ENCODE peak calls at places on chromosomes 7 and 10, in ten cellular contexts. J is CD8-positive, alpha-beta T cell; G is cardiac muscle cell; V is neural progenitor cell; X is transverse colon; A is ovary; C is PC-3; O is heart left ventricle; I is colonic mucosa; R is aorta. Q is an unnamed sample. For H3K4me1, the result is how much of the 10 kb centered on the place peaks cover.

GRCh38 chr10:21406595-21407218 is 118.8 kb downstream of the SKIDA1 start:
- DNase-seq in V (no peak), I (no peak), R (no peak), G (peak), X (no peak), J (no peak), A (no peak), O (no peak), C (no peak), Q (no peak)

GRCh38 chr10:92103376-92104084 is 180.0 kb downstream of the BTAF1 start:
- DNase-seq in G (no peak), I (no peak), J (no peak), R (no peak), O (no peak), V (no peak), A (no peak), X (no peak), C (peak), Q (no peak)

GRCh38 chr10:89233033-89233432 is 18.5 kb downstream of the LIPA start:
- DNase-seq in J (no peak), A (no peak), I (no peak), V (no peak), C (no peak), O (no peak), R (no peak), X (no peak), G (no peak), Q (no peak)

GRCh38 chr7:676246-676971 is 50.1 kb upstream of the DNAAF5 start:
- DNase-seq in X (no peak), V (no peak), G (no peak), O (no peak), J (no peak), I (no peak), R (peak), C (no peak), A (no peak), Q (no peak)

GRCh38 chr7:134919240-134919641 is 67.1 kb upstream of the AGBL3 start:
- DNase-seq in A (no peak), X (no peak), G (no peak), C (peak), V (no peak), R (no peak), I (no peak), J (no peak), O (no peak), Q (no peak)

GRCh38 chr7:155705656-155706360 is 61.3 kb downstream of the RBM33 start:
- DNase-seq in J (no peak), G (no peak), V (no peak), X (no peak), I (no peak), R (no peak), O (no peak), C (no peak), A (no peak), Q (no peak)

GRCh38 chr7:115038158-115038557 is 116.3 kb downstream of the MDFIC start:
- DNase-seq in O (no peak), J (no peak), C (peak), I (no peak), R (no peak), X (no peak), A (no peak), V (no peak), G (no peak), Q (no peak)

GRCh38 chr10:103440416-103440815 is 11.8 kb downstream of the CALHM2 start:
- DNase-seq in C (no peak), A (no peak), V (no peak), O (no peak), X (no peak), G (no peak), J (no peak), R (no peak), I (no peak), Q (no peak)

GRCh38 chr10:106175760-106176377 is 988.6 kb downstream of the SORCS1 start:
- DNase-seq in X (no peak), C (peak), G (peak), A (no peak), I (no peak), R (no peak), V (no peak), O (no peak), J (no peak), Q (no peak)

GRCh38 chr10:3068968-3069737 is 1.8 kb downstream of the PFKP start:
- DNase-seq in O (no peak), J (no peak), R (peak), G (peak), C (no peak), I (peak), V (peak), A (peak), X (peak), Q (no peak)

GRCh38 chr10:113712024-113712423 is 32.3 kb downstream of the CASP7 start:
- DNase-seq in R (no peak), X (no peak), V (no peak), J (no peak), C (no peak), A (no peak), O (no peak), I (no peak), G (no peak), Q (no peak)

GRCh38 chr7:94394399-94395140 is at the start of gene COL1A2:
- DNase-seq in I (peak), V (peak), C (peak), O (peak), A (peak), R (peak), X (peak), G (peak), J (no peak), Q (peak)

GRCh38 chr7:101390901-101391301 is 28.2 kb downstream of the COL26A1 start:
- DNase-seq in X (peak), A (no peak), R (no peak), O (peak), C (no peak), I (no peak), J (peak), V (peak), G (peak), Q (peak)

GRCh38 chr10:76341740-76342139 is 910.3 kb downstream of the LRMDA start:
- DNase-seq in R (no peak), A (no peak), J (no peak), O (no peak), I (no peak), X (no peak), G (no peak), V (no peak), C (no peak), Q (no peak)

GRCh38 chr7:17530741-17531417 is 232.4 kb downstream of the AHR start:
- DNase-seq in O (no peak), I (no peak), A (no peak), C (peak), X (no peak), R (no peak), V (peak), J (no peak), G (peak), Q (no peak)

GRCh38 chr10:74167443-74167842 is 16.4 kb downstream of the ADK start:
- DNase-seq in R (no peak), V (no peak), A (no peak), I (no peak), G (no peak), X (no peak), J (no peak), C (no peak), O (no peak), Q (no peak)

GRCh38 chr7:30815016-30815854 is 44.0 kb downstream of the MINDY4 start:
- DNase-seq in J (no peak), C (peak), I (peak), A (no peak), X (no peak), G (peak), V (no peak), R (peak), O (no peak), Q (peak)

GRCh38 chr7:125480762-125481161 is 551.1 kb upstream of the POT1 start:
- DNase-seq in O (no peak), J (no peak), G (no peak), I (no peak), R (no peak), A (no peak), V (no peak), C (no peak), X (no peak), Q (no peak)

GRCh38 chr10:22613011-22613410 is 101.4 kb downstream of the PIP4K2A start:
- DNase-seq in V (no peak), C (no peak), O (no peak), X (no peak), A (no peak), I (no peak), R (no peak), J (no peak), G (no peak), Q (no peak)

GRCh38 chr10:22611425-22612111 is 102.8 kb downstream of the PIP4K2A start:
- DNase-seq in O (no peak), V (no peak), G (no peak), I (no peak), A (no peak), J (peak), R (no peak), X (peak), C (no peak), Q (no peak)

GRCh38 chr10:22609719-22610118 is 104.7 kb downstream of the PIP4K2A start:
- DNase-seq in O (no peak), J (no peak), G (no peak), V (no peak), R (no peak), X (no peak), C (no peak), A (no peak), I (no peak), Q (no peak)

GRCh38 chr10:22610595-22610994 is 103.8 kb downstream of the PIP4K2A start:
- DNase-seq in C (no peak), R (no peak), V (no peak), I (no peak), J (no peak), X (no peak), G (no peak), O (no peak), A (no peak), Q (no peak)

GRCh38 chr10:22612316-22612715 is 102.1 kb downstream of the PIP4K2A start:
- DNase-seq in I (no peak), R (no peak), G (no peak), J (no peak), C (no peak), A (no peak), V (no peak), O (no peak), X (no peak), Q (no peak)
- H3K4me1 ChIP-seq in I (under half), R (under half), G (under half), J (half or more), C (under half), A (under half), V (under half), O (under half), X (under half), Q (under half)

GRCh38 chr7:132351858-132352539 is 224.3 kb downstream of the PLXNA4 start:
- DNase-seq in C (no peak), X (no peak), I (no peak), A (peak), R (peak), V (peak), J (no peak), G (peak), O (no peak), Q (no peak)
- H3K27ac ChIP-seq in C (no peak), X (no peak), I (no peak), A (no peak), R (peak), V (no peak), J (no peak), G (no peak), O (no peak), Q (no peak)

DNA sequence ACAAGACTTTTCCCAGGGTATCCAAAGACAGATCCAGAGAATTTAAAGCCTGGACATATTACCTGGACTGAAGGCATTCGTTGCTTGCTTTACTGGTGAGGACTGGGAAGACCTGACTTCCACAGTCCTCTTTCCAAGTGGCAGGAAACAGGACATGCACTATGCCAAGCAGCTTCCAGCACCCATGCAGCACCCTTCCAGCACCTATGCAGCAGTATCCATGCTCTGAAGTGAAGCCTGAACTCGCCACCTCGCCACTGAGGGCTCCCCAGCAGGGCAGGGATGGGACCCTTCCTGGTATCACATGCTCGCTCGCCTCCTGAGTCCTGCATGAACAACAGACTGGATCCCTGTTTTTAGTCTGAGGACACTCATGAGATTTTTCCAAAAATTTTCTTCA is 189.9 kb upstream of the KLF14 start:
- DNase-seq in C (no peak), A (no peak), I (no peak), X (no peak), R (no peak), V (no peak), G (no peak), J (no peak), O (no peak), Q (no peak)
- H3K4me1 ChIP-seq in C (under half), A (under half), I (under half), X (under half), R (under half), V (under half), G (under half), J (under half), O (under half), Q (half or more)

GRCh38 chr7:77684030-77684429 is 12.2 kb upstream of the RSBN1L start:
- DNase-seq in C (no peak), G (peak), A (no peak), J (no peak), X (no peak), O (peak), R (no peak), V (peak), I (peak), Q (no peak)

GRCh38 chr7:77685219-77685618 is 11.0 kb upstream of the RSBN1L start:
- DNase-seq in A (no peak), C (peak), X (peak), J (no peak), I (peak), G (peak), R (no peak), O (no peak), V (no peak), Q (no peak)

GRCh38 chr7:77687747-77688144 is 8.5 kb upstream of the RSBN1L start:
- DNase-seq in R (no peak), J (no peak), O (no peak), G (no peak), V (no peak), A (no peak), C (no peak), I (peak), X (no peak), Q (no peak)

GRCh38 chr7:77690289-77690688 is 6.0 kb upstream of the RSBN1L start:
- DNase-seq in R (no peak), A (no peak), I (no peak), G (no peak), V (no peak), X (no peak), O (no peak), J (no peak), C (no peak), Q (no peak)

DNA sequence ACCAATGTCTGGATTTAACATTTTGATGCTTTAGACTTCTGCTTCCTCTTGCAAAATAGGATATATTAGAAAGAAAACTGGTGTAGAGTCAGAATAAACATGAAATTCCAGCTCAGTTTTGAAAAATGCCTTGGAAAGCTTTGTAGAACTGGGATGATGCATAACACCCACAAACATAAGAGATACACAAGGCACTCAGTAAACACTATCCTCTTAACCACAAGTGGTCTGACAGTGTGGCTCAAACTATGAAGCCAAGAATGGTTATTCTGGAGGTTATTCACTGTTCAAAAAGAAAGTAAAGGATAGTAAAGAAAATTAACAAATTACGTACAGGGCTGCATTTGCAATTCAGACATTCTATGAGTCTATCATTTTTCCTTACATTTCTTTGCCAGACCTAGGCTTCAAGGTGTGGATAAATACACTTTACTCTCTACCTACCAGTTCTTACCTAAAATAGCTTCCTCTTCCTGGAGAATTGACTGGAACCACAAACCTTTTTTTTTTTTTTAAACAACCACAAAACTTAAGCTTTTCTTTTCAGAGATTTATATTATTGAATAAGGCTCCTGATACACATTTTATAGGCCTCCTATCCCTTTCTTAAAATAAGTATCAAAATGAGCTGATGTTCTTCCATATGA is 9.0 kb upstream of the RSBN1L start:
- DNase-seq in I (peak), O (no peak), G (peak), C (peak), R (no peak), V (no peak), A (no peak), J (no peak), X (no peak), Q (no peak)
- H3K27ac ChIP-seq in I (peak), O (no peak), G (no peak), C (peak), R (no peak), V (no peak), A (peak), J (no peak), X (peak), Q (no peak)

DNA sequence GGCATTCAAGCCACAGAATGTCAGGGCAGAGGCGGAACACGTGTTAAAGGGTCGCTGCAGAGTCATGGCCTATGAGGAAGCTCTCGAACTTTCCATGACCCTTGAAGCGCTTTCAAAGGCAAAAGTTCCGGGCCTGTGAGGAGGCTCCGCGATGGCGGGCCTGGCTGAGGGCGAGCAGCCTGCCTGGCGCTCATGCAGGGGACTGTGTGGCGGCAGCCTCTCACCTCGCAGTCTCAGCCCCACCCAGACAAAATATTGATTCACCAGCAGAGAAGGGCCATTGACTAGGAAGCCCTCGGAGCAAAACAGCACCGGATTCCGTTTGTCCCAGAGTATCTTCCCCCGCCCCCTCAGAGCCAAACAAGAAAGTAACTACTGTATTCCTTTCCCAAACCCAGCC is 12.8 kb upstream of the CNNM1 start:
- DNase-seq in C (no peak), I (no peak), J (no peak), X (no peak), R (no peak), O (no peak), V (no peak), A (no peak), G (no peak), Q (no peak)
- H3K4me1 ChIP-seq in C (under half), I (under half), J (under half), X (under half), R (under half), O (under half), V (under half), A (under half), G (under half), Q (under half)

DNA sequence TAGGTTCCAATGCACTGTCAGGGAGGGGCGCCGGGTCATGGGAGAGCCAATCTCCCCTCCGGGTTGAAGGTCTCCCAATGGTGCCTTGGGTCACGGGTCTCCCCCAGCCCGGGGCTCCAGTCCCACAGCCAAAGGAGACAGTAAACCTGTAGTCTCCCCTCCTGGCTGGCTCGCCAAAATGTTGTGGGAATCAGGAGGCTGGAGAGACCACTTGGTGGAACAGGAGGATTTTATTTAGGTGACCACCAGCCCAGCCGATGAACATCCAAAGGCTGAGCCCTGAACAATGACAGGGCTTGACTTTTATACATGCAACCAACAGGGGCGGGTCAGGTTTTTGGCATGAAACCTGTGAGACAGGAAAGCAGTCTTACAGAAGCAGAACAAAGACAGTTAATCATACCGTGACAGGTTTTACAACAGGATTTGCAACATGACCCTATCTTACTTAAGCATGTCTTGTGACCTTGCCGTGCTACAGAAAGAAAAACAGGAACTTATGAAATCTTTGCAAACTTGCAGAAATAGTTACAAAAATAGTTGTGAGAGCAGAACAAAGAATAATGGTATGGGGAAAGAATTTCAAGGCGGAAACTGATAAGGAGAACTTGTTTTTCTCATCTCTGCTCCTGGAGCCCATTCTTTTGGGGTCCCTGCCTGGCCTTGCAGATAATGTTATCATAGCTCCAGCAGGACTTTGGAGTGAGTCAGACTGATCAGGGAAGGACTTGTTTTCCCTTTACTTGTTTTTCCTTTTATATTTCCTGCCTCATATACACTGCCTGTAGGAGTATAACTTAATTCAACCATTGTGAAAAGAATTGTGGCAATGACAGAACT is 7.1 kb downstream of the ERV3-1 start:
- DNase-seq in O (no peak), J (no peak), X (no peak), G (peak), C (peak), I (no peak), R (no peak), A (no peak), V (no peak), Q (no peak)
- H3K27ac ChIP-seq in O (peak), J (no peak), X (peak), G (no peak), C (peak), I (no peak), R (no peak), A (no peak), V (no peak), Q (peak)

GRCh38 chr7:75968012-75968411 is 26.4 kb downstream of the TMEM120A start:
- DNase-seq in X (no peak), G (no peak), C (no peak), J (no peak), A (no peak), R (no peak), O (no peak), I (peak), V (no peak), Q (no peak)

GRCh38 chr7:75969182-75969581 is 25.2 kb downstream of the TMEM120A start:
- DNase-seq in C (no peak), G (no peak), J (no peak), X (no peak), I (peak), O (peak), A (no peak), V (no peak), R (no peak), Q (no peak)

GRCh38 chr7:75967573-75967997 is 26.8 kb downstream of the TMEM120A start:
- DNase-seq in X (no peak), R (no peak), J (no peak), V (peak), I (peak), G (peak), O (peak), A (peak), C (no peak), Q (peak)

GRCh38 chr7:75969704-75970498 is 24.5 kb downstream of the TMEM120A start:
- DNase-seq in I (no peak), R (no peak), G (no peak), V (no peak), C (no peak), X (no peak), A (no peak), O (no peak), J (no peak), Q (peak)

DNA sequence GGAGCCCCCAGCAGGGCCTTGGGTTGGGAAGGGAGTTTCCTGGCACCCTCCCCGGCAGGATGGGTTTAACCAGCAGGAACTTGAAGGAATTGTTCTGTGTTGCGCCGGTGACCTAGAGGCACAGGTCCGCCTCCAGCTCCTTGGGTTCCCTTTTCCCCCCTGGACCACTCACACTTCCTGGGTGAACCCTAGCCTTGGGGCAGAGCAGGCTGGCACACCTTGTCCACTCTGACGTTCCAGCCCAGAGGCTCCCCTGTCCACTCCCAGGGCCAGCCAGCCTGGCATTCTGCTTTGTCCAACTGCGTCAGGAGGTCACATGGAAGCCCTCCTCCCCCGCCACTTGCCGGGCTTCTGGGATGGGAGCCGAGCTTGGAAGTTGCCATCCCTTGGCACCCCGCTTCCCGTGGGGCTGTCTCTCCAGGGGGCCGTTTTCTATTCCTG is 25.8 kb downstream of the TMEM120A start:
- DNase-seq in G (no peak), J (no peak), O (peak), A (no peak), I (peak), R (no peak), X (no peak), V (no peak), C (no peak), Q (peak)
- H3K4me1 ChIP-seq in G (under half), J (under half), O (half or more), A (under half), I (under half), R (under half), X (under half), V (under half), C (under half), Q (half or more)